ENCODE peak calls at places on chromosomes 16 and 17, in five cellular contexts. One of them, this sample, is unnamed.
A peak's percentile ranks its signal among the peaks of the same experiment; 100 is the strongest.

GRCh38 chr17:63960430-63960829 is 12.3 kb downstream of the SCN4A start:
- DNase-seq in body of pancreas: no peak
- DNase-seq in AG04450: no peak
- DNase-seq in CD8-positive, alpha-beta T cell: no peak
- DNase-seq in A549: no peak
- DNase-seq in this sample: no peak

GRCh38 chr17:43020030-43020621 is 2.1 kb downstream of the VAT1 start:
- DNase-seq in AG04450: no peak
- DNase-seq in body of pancreas: no peak
- DNase-seq in CD8-positive, alpha-beta T cell: no peak
- DNase-seq in A549: no peak
- DNase-seq in this sample: no peak

GRCh38 chr17:2266045-2266864 is 37.3 kb downstream of the SMG6 start:
- DNase-seq in A549: no peak
- DNase-seq in AG04450: no peak
- DNase-seq in CD8-positive, alpha-beta T cell: peak; percentile 84
- DNase-seq in body of pancreas: peak; percentile 16
- DNase-seq in this sample: peak; percentile 72

GRCh38 chr17:57607553-57608120 is 137.5 kb downstream of the CCDC182 start:
- DNase-seq in CD8-positive, alpha-beta T cell: no peak
- DNase-seq in body of pancreas: no peak
- DNase-seq in A549: no peak
- DNase-seq in AG04450: no peak
- DNase-seq in this sample: no peak

GRCh38 chr17:48799069-48799710 is 17.8 kb downstream of the TTLL6 start:
- DNase-seq in A549: no peak
- DNase-seq in body of pancreas: no peak
- DNase-seq in AG04450: no peak
- DNase-seq in CD8-positive, alpha-beta T cell: no peak
- DNase-seq in this sample: peak; percentile 94

GRCh38 chr17:76427457-76428231 is 25.3 kb downstream of the UBE2O start:
- DNase-seq in CD8-positive, alpha-beta T cell: no peak
- DNase-seq in AG04450: peak; percentile 37
- DNase-seq in body of pancreas: peak; percentile 29
- DNase-seq in A549: no peak
- DNase-seq in this sample: no peak

GRCh38 chr17:37062036-37062435 is 113.3 kb downstream of the AATF start:
- DNase-seq in CD8-positive, alpha-beta T cell: no peak
- DNase-seq in A549: no peak
- DNase-seq in AG04450: no peak
- DNase-seq in body of pancreas: no peak
- DNase-seq in this sample: no peak

GRCh38 chr17:43898446-43898845 is 8.9 kb downstream of the MPP2 start:
- DNase-seq in body of pancreas: no peak
- DNase-seq in CD8-positive, alpha-beta T cell: no peak
- DNase-seq in A549: no peak
- DNase-seq in AG04450: no peak
- DNase-seq in this sample: no peak

GRCh38 chr16:50272111-50272571 is 5.8 kb downstream of the ADCY7 start:
- DNase-seq in A549: no peak
- DNase-seq in AG04450: no peak
- DNase-seq in body of pancreas: no peak
- DNase-seq in CD8-positive, alpha-beta T cell: no peak
- DNase-seq in this sample: no peak

GRCh38 chr16:678209-678857 is 1.9 kb upstream of the STUB1 start:
- DNase-seq in AG04450: no peak
- DNase-seq in CD8-positive, alpha-beta T cell: no peak
- DNase-seq in body of pancreas: no peak
- DNase-seq in A549: no peak
- DNase-seq in this sample: no peak

GRCh38 chr17:59800530-59800942 is 92.2 kb downstream of the TUBD1 start:
- DNase-seq in A549: no peak
- DNase-seq in CD8-positive, alpha-beta T cell: no peak
- DNase-seq in AG04450: no peak
- DNase-seq in body of pancreas: no peak
- DNase-seq in this sample: no peak

GRCh38 chr17:65554568-65555223 is 6.8 kb downstream of the AXIN2 start:
- DNase-seq in CD8-positive, alpha-beta T cell: no peak
- DNase-seq in body of pancreas: peak; percentile 18
- DNase-seq in A549: no peak
- DNase-seq in AG04450: no peak
- DNase-seq in this sample: no peak

GRCh38 chr16:52070341-52071057 is 476.4 kb downstream of the TOX3 start:
- DNase-seq in CD8-positive, alpha-beta T cell: no peak
- DNase-seq in body of pancreas: no peak
- DNase-seq in A549: no peak
- DNase-seq in AG04450: no peak
- DNase-seq in this sample: peak; percentile 67

GRCh38 chr16:55913717-55914116 is 38.5 kb upstream of the CES5A start:
- DNase-seq in A549: no peak
- DNase-seq in body of pancreas: peak; percentile 20
- DNase-seq in CD8-positive, alpha-beta T cell: no peak
- DNase-seq in AG04450: no peak
- DNase-seq in this sample: peak; percentile 3
- H3K27ac ChIP-seq in A549: no peak overlapping the region
- H3K27ac ChIP-seq in body of pancreas: no peak overlapping the region
- H3K27ac ChIP-seq in CD8-positive, alpha-beta T cell: no peak overlapping the region
- H3K27ac ChIP-seq in AG04450: no peak overlapping the region
- H3K27ac ChIP-seq in this sample: no peak overlapping the region

GRCh38 chr16:24471616-24472015 is 67.8 kb upstream of the RBBP6 start:
- DNase-seq in A549: no peak
- DNase-seq in AG04450: no peak
- DNase-seq in body of pancreas: no peak
- DNase-seq in CD8-positive, alpha-beta T cell: no peak
- DNase-seq in this sample: no peak
- H3K27ac ChIP-seq in A549: no peak overlapping the region
- H3K27ac ChIP-seq in AG04450: no peak overlapping the region
- H3K27ac ChIP-seq in body of pancreas: no peak overlapping the region
- H3K27ac ChIP-seq in CD8-positive, alpha-beta T cell: no peak overlapping the region
- H3K27ac ChIP-seq in this sample: no peak overlapping the region

GRCh38 chr17:17830269-17830567 is 6.6 kb downstream of the SREBF1 start:
- DNase-seq in AG04450: no peak
- DNase-seq in body of pancreas: no peak
- DNase-seq in CD8-positive, alpha-beta T cell: no peak
- DNase-seq in A549: no peak
- DNase-seq in this sample: no peak

GRCh38 chr17:17832040-17832363 is 4.8 kb downstream of the SREBF1 start:
- DNase-seq in AG04450: no peak
- DNase-seq in CD8-positive, alpha-beta T cell: no peak
- DNase-seq in body of pancreas: no peak
- DNase-seq in A549: no peak
- DNase-seq in this sample: no peak

GRCh38 chr17:17831208-17832039 is 5.4 kb downstream of the SREBF1 start:
- DNase-seq in AG04450: no peak
- DNase-seq in body of pancreas: no peak
- DNase-seq in A549: no peak
- DNase-seq in CD8-positive, alpha-beta T cell: no peak
- DNase-seq in this sample: no peak

GRCh38 chr17:17827826-17828621 is 8.8 kb downstream of the SREBF1 start:
- DNase-seq in body of pancreas: no peak
- DNase-seq in A549: no peak
- DNase-seq in CD8-positive, alpha-beta T cell: no peak
- DNase-seq in AG04450: no peak
- DNase-seq in this sample: no peak

DNA sequence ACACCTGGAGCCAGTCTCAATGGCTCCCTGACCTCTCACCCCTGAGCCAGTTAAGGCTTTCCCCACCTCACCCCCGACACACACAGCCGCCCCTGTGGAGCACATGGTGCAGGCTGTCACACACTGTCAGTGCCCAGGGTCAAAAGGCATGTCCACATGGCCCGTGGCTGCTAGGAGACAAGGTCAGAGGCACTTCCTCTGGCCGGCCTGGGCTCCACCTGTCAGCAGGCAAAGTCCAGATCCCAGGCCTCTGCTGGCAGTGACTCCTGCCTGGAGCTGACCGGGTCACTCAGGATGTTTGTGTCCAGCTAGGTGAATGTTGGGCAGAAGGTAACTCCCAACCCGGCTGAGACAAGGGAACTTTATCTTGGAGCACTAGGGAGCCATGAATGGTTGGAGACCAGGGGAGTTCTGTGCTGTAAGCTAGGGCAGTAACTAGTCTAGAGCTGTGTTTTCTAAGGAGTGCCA is 6.0 kb downstream of the SREBF1 start:
- DNase-seq in A549: no peak
- DNase-seq in AG04450: no peak
- DNase-seq in body of pancreas: peak; percentile 52
- DNase-seq in CD8-positive, alpha-beta T cell: no peak
- DNase-seq in this sample: peak; percentile 89
- H3K27ac ChIP-seq in A549: peak overlapping the region; percentile 11
- H3K27ac ChIP-seq in AG04450: no peak overlapping the region
- H3K27ac ChIP-seq in body of pancreas: peak overlapping the region; percentile 53
- H3K27ac ChIP-seq in CD8-positive, alpha-beta T cell: no peak overlapping the region
- H3K27ac ChIP-seq in this sample: peak overlapping the region; percentile 6

DNA sequence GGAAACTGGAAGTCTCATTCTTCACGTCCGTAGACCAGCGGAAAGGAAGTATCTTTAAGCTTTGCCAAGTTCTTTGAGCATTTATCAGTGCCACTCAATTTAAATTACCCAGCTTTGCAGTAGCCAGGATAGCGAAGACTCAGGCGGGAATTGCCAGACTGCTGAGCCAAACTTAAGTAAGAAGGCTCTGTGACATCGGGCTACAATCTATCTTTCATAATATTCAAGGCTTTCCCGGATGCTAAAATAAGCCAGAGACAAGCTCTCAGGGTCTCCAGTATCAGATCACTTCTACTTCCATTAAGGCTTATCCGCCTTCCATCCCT is 436 bp upstream of the BRIP1 start:
- DNase-seq in body of pancreas: no peak
- DNase-seq in A549: no peak
- DNase-seq in AG04450: no peak
- DNase-seq in CD8-positive, alpha-beta T cell: no peak
- DNase-seq in this sample: no peak
- H3K27ac ChIP-seq in body of pancreas: peak overlapping the region; percentile 92
- H3K27ac ChIP-seq in A549: peak overlapping the region; percentile 49
- H3K27ac ChIP-seq in AG04450: peak overlapping the region; percentile 53
- H3K27ac ChIP-seq in CD8-positive, alpha-beta T cell: peak overlapping the region; percentile 57
- H3K27ac ChIP-seq in this sample: peak overlapping the region; percentile 91

GRCh38 chr17:4497101-4497824 is 1.4 kb upstream of the SPNS2 start:
- DNase-seq in CD8-positive, alpha-beta T cell: no peak
- DNase-seq in A549: peak; percentile 40
- DNase-seq in AG04450: no peak
- DNase-seq in body of pancreas: peak; percentile 65
- DNase-seq in this sample: no peak
- H3K27ac ChIP-seq in CD8-positive, alpha-beta T cell: no peak overlapping the region
- H3K27ac ChIP-seq in A549: no peak overlapping the region
- H3K27ac ChIP-seq in AG04450: no peak overlapping the region
- H3K27ac ChIP-seq in body of pancreas: peak overlapping the region; percentile 80
- H3K27ac ChIP-seq in this sample: no peak overlapping the region

GRCh38 chr17:77677210-77677609 is 281.3 kb upstream of the TNRC6C start:
- DNase-seq in A549: no peak
- DNase-seq in CD8-positive, alpha-beta T cell: no peak
- DNase-seq in body of pancreas: no peak
- DNase-seq in AG04450: no peak
- DNase-seq in this sample: no peak

GRCh38 chr17:77675411-77675810 is 283.1 kb upstream of the TNRC6C start:
- DNase-seq in A549: no peak
- DNase-seq in CD8-positive, alpha-beta T cell: no peak
- DNase-seq in body of pancreas: no peak
- DNase-seq in AG04450: no peak
- DNase-seq in this sample: no peak

GRCh38 chr17:77679589-77679988 is 278.9 kb upstream of the TNRC6C start:
- DNase-seq in AG04450: no peak
- DNase-seq in A549: no peak
- DNase-seq in CD8-positive, alpha-beta T cell: no peak
- DNase-seq in body of pancreas: no peak
- DNase-seq in this sample: no peak

GRCh38 chr17:77675816-77676799 is 282.4 kb upstream of the TNRC6C start:
- DNase-seq in CD8-positive, alpha-beta T cell: no peak
- DNase-seq in AG04450: no peak
- DNase-seq in A549: no peak
- DNase-seq in body of pancreas: no peak
- DNase-seq in this sample: no peak

GRCh38 chr17:77677637-77678036 is 280.9 kb upstream of the TNRC6C start:
- DNase-seq in CD8-positive, alpha-beta T cell: no peak
- DNase-seq in AG04450: no peak
- DNase-seq in body of pancreas: no peak
- DNase-seq in A549: no peak
- DNase-seq in this sample: no peak
- H3K27ac ChIP-seq in CD8-positive, alpha-beta T cell: no peak overlapping the region
- H3K27ac ChIP-seq in AG04450: no peak overlapping the region
- H3K27ac ChIP-seq in body of pancreas: no peak overlapping the region
- H3K27ac ChIP-seq in A549: no peak overlapping the region
- H3K27ac ChIP-seq in this sample: no peak overlapping the region

GRCh38 chr16:81493755-81494433 is 49.3 kb downstream of the CMIP start:
- DNase-seq in body of pancreas: peak; percentile 95
- DNase-seq in AG04450: peak; percentile 37
- DNase-seq in A549: peak; percentile 83
- DNase-seq in CD8-positive, alpha-beta T cell: peak; percentile 16
- DNase-seq in this sample: peak; percentile 93
- H3K27ac ChIP-seq in body of pancreas: peak overlapping the region; percentile 87
- H3K27ac ChIP-seq in AG04450: peak overlapping the region; percentile 61
- H3K27ac ChIP-seq in A549: peak overlapping the region; percentile 49
- H3K27ac ChIP-seq in CD8-positive, alpha-beta T cell: no peak overlapping the region
- H3K27ac ChIP-seq in this sample: peak overlapping the region; percentile 79

DNA sequence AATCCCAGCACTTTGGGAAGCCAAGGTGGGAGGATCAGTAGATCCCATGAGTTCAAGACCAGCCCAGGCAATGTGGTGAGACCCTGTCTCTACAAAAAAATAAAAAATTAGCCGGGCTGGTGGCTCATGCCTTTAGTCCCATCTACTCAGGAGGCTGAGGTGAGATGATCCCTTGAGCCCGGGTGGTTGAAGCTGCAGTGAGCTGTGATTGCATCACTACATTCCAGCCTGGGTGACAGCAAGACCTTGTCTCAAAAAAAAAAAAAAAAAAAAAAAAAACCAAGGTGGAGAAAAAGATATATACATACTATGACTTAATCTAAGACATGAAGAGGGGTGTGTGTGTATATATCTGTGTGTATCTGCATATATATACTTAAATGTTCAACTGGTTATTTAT is 26.7 kb downstream of the BBS2 start:
- DNase-seq in CD8-positive, alpha-beta T cell: no peak
- DNase-seq in A549: no peak
- DNase-seq in AG04450: no peak
- DNase-seq in body of pancreas: no peak
- DNase-seq in this sample: no peak
- H3K27ac ChIP-seq in CD8-positive, alpha-beta T cell: no peak overlapping the region
- H3K27ac ChIP-seq in A549: no peak overlapping the region
- H3K27ac ChIP-seq in AG04450: no peak overlapping the region
- H3K27ac ChIP-seq in body of pancreas: no peak overlapping the region
- H3K27ac ChIP-seq in this sample: no peak overlapping the region

This sample was measured in small intestine.